ENCODE peak calls at places on chromosome 11, in five cellular contexts. One of them, this sample, is unnamed.

GRCh38 chr11:79018371-79018849 is 422.4 kb downstream of the TENM4 start:
- DNase-seq in ELF-1: no peak
- DNase-seq in NCI-H524: no peak
- DNase-seq in iPS-NIHi11: no peak
- DNase-seq in H9: no peak
- DNase-seq in this sample: no peak

GRCh38 chr11:82718307-82718706 is 15.4 kb downstream of the FAM181B start:
- DNase-seq in ELF-1: peak
- DNase-seq in NCI-H524: no peak
- DNase-seq in iPS-NIHi11: peak
- DNase-seq in H9: peak
- DNase-seq in this sample: peak

GRCh38 chr11:73838443-73839122 is 38.1 kb downstream of the COA4 start:
- DNase-seq in ELF-1: peak
- DNase-seq in NCI-H524: no peak
- DNase-seq in iPS-NIHi11: peak
- DNase-seq in H9: no peak
- DNase-seq in this sample: no peak

GRCh38 chr11:17781626-17782025 is 47.0 kb downstream of the KCNC1 start:
- DNase-seq in ELF-1: no peak
- DNase-seq in NCI-H524: no peak
- DNase-seq in iPS-NIHi11: no peak
- DNase-seq in H9: no peak
- DNase-seq in this sample: no peak

GRCh38 chr11:20050551-20051333 is 109.5 kb downstream of the DBX1 start:
- DNase-seq in ELF-1: peak
- DNase-seq in NCI-H524: no peak
- DNase-seq in iPS-NIHi11: no peak
- DNase-seq in H9: peak
- DNase-seq in this sample: no peak

GRCh38 chr11:70862093-70862492 is 390.3 kb downstream of the SHANK2 start:
- DNase-seq in ELF-1: peak
- DNase-seq in NCI-H524: no peak
- DNase-seq in iPS-NIHi11: no peak
- DNase-seq in H9: no peak
- DNase-seq in this sample: no peak

GRCh38 chr11:111665779-111666178 is 63.5 kb downstream of the SIK2 start:
- DNase-seq in ELF-1: peak
- DNase-seq in NCI-H524: no peak
- DNase-seq in iPS-NIHi11: peak
- DNase-seq in H9: no peak
- DNase-seq in this sample: peak

GRCh38 chr11:79471071-79471470 is 30.2 kb upstream of the TENM4 start:
- DNase-seq in ELF-1: peak
- DNase-seq in NCI-H524: no peak
- DNase-seq in iPS-NIHi11: peak
- DNase-seq in H9: no peak
- DNase-seq in this sample: no peak

GRCh38 chr11:69657911-69658605 is 17.1 kb downstream of the LTO1 start:
- DNase-seq in ELF-1: peak
- DNase-seq in NCI-H524: peak
- DNase-seq in iPS-NIHi11: peak
- DNase-seq in H9: peak
- DNase-seq in this sample: no peak

GRCh38 chr11:105861225-105861624 is 160.8 kb downstream of the MSANTD4 start:
- DNase-seq in ELF-1: no peak
- DNase-seq in NCI-H524: no peak
- DNase-seq in iPS-NIHi11: no peak
- DNase-seq in H9: no peak
- DNase-seq in this sample: no peak

GRCh38 chr11:69867076-69868002 is 48.1 kb upstream of the FGF3 start:
- DNase-seq in ELF-1: no peak
- DNase-seq in NCI-H524: no peak
- DNase-seq in iPS-NIHi11: no peak
- DNase-seq in H9: peak
- DNase-seq in this sample: no peak

GRCh38 chr11:28231475-28231874 is 123.3 kb downstream of the METTL15 start:
- DNase-seq in ELF-1: no peak
- DNase-seq in NCI-H524: no peak
- DNase-seq in iPS-NIHi11: no peak
- DNase-seq in H9: no peak
- DNase-seq in this sample: no peak

GRCh38 chr11:2091112-2091746 is 48.0 kb downstream of the IGF2 start:
- DNase-seq in ELF-1: no peak
- DNase-seq in NCI-H524: no peak
- DNase-seq in iPS-NIHi11: no peak
- DNase-seq in H9: peak
- DNase-seq in this sample: no peak

GRCh38 chr11:113278481-113278880 is 35.9 kb upstream of the TTC12 start:
- DNase-seq in ELF-1: no peak
- DNase-seq in NCI-H524: no peak
- DNase-seq in iPS-NIHi11: no peak
- DNase-seq in H9: no peak
- DNase-seq in this sample: no peak